ENCODE peak calls at places on chromosomes 5 and 9, in four cellular contexts. F, K, C and G are unnamed samples.

GRCh38 chr9:70130266-70130665 is 86.6 kb downstream of the MAMDC2 start:
- DNase-seq in C (no peak), K (no peak), F (no peak), G (no peak)

GRCh38 chr5:130605200-130605599 is 559.9 kb downstream of the HINT1 start:
- DNase-seq in C (no peak), F (no peak), K (no peak), G (no peak)

GRCh38 chr9:36398745-36399144 is 1.3 kb downstream of the RNF38 start:
- DNase-seq in C (no peak), K (no peak), F (no peak), G (no peak)

GRCh38 chr9:37669232-37669631 is 18.5 kb downstream of the FRMPD1 start:
- DNase-seq in K (no peak), F (no peak), C (no peak), G (no peak)

GRCh38 chr9:14198544-14199510 is 115.1 kb downstream of the NFIB start:
- DNase-seq in F (no peak), K (no peak), C (no peak), G (no peak)

GRCh38 chr9:82320566-82320965 is 332.0 kb downstream of the SPATA31D1 start:
- DNase-seq in F (no peak), C (no peak), K (no peak), G (no peak)

GRCh38 chr5:14699159-14699558 is 34.6 kb downstream of the OTULIN start:
- DNase-seq in F (no peak), C (no peak), K (no peak), G (no peak)

GRCh38 chr9:69515810-69516209 is 156.4 kb downstream of the APBA1 start:
- DNase-seq in K (no peak), F (no peak), C (no peak), G (no peak)

GRCh38 chr9:129608561-129609481 is 12.1 kb downstream of the C9orf50 start:
- DNase-seq in C (no peak), K (no peak), F (no peak), G (peak; percentile 41)

GRCh38 chr9:110578575-110578895 is 1.0 kb downstream of the SVEP1 start:
- DNase-seq in F (no peak), K (no peak), C (no peak), G (no peak)

GRCh38 chr5:2750026-2750757 is 1.3 kb downstream of the IRX2 start:
- DNase-seq in C (no peak), K (no peak), F (no peak), G (no peak)

DNA sequence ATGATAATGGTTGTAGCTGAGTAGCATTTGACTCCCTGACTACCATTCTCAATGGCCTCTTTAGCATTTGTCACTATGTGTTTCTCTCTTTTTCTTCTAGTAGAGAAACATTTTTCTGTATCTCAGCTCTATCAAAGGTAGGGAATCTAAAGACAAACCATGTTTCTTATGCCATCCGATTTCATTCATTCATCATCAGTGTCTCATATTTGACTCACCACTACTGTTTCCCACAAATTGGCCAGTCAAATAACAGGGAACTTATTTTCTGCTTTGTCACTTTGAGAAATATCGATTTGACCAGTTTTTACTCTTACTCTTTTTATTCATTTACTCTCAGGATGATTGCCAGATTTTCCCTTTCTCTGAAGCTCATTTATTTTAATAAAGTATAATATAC is 282.3 kb downstream of the TMEM167A start:
- DNase-seq in K (no peak), C (no peak), F (no peak), G (no peak)
- TF ChIP-seq BHLHE40 in K (no peak), C (no peak), F (no peak), G (no peak)

GRCh38 chr9:76516350-76516749 is 57.4 kb downstream of the GCNT1 start:
- DNase-seq in C (no peak), F (no peak), K (no peak), G (no peak)
- TF ChIP-seq HDAC2 in C (no peak), F (no peak), K (no peak), G (no peak)

GRCh38 chr9:132539071-132539470 is 43.3 kb upstream of the BARHL1 start:
- DNase-seq in C (no peak), K (no peak), F (no peak), G (peak; percentile 13)

GRCh38 chr9:132536124-132536523 is 46.3 kb upstream of the BARHL1 start:
- DNase-seq in F (no peak), K (no peak), C (no peak), G (no peak)

GRCh38 chr9:132537352-132537751 is 45.1 kb upstream of the BARHL1 start:
- DNase-seq in F (no peak), C (no peak), K (no peak), G (no peak)

GRCh38 chr9:132541051-132541450 is 41.4 kb upstream of the BARHL1 start:
- DNase-seq in C (no peak), F (no peak), K (no peak), G (no peak)

GRCh38 chr9:132538071-132538470 is 44.3 kb upstream of the BARHL1 start:
- DNase-seq in F (no peak), K (no peak), C (no peak), G (peak; percentile 16)
- TF ChIP-seq BHLHE40 in F (no peak), K (no peak), C (no peak), G (no peak)

DNA sequence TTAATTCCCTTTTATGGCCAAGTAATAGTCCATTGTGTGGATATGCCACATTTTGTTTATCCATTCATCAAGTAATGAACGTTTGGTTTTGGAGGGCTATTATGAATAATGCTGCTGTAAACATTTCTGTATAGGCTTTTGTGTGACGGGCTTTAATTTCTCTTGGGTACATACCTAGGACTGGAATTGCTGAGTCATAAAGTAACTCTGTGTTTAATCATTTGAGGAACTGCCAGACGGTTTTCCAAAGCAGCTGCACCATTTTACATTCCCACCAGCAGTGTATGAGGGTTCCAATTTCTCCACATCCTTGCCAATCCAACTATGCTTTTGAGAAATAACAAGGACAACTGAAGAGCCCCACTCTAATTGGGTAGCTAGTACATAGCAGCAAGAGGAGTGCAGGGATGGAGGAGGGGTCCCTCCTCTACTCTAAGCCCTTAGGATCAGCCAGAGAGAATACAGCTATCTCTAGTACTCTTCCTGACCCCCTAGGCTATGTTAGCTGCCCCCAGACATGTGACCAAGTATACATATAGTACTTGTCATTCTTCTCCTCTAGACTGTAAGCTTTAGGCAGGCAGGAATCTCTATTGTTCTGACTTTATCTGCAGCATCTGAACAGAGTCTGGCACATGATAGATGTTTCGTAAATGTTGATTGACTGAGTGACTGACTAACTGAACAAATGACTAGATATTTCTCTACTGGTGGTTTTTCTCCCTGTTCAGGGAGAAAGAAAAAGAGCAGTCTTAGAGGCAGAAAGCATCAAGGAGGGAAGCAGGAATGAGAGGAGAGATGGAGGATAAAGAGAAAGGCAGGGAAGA is 22.1 kb upstream of the MATR3 start:
- DNase-seq in F (peak; percentile 74), C (peak; percentile 42), K (no peak), G (no peak)
- TF ChIP-seq HDAC2 in F (no peak), C (no peak), K (no peak), G (no peak)

GRCh38 chr9:125829743-125830142 is 82.6 kb downstream of the PBX3 start:
- DNase-seq in F (no peak), K (peak; percentile 54), C (no peak), G (no peak)
- TF ChIP-seq BHLHE40 in F (no peak), K (no peak), C (no peak), G (no peak)

GRCh38 chr5:139062910-139063663 is 135.1 kb downstream of the SIL1 start:
- DNase-seq in C (no peak), K (no peak), F (no peak), G (no peak)

GRCh38 chr5:139061856-139062255 is 136.3 kb downstream of the SIL1 start:
- DNase-seq in K (no peak), C (no peak), F (no peak), G (no peak)

GRCh38 chr5:139052975-139053374 is 145.2 kb downstream of the SIL1 start:
- DNase-seq in C (no peak), K (no peak), F (no peak), G (no peak)

GRCh38 chr5:139061274-139061673 is 136.9 kb downstream of the SIL1 start:
- DNase-seq in K (no peak), F (peak; percentile 10), C (no peak), G (no peak)

GRCh38 chr5:139058121-139058520 is 140.0 kb downstream of the SIL1 start:
- DNase-seq in K (no peak), F (no peak), C (no peak), G (no peak)
- TF ChIP-seq HDAC2 in K (no peak), F (no peak), C (no peak), G (no peak)